ENCODE peak calls at places on chromosome 2, in five cellular contexts. R is MM.1S, O is fibroblast of lung, X is PC-9, C is astrocyte. A is an unnamed sample.
A peak's percentile ranks its signal among the peaks of the same experiment; 100 is the strongest.

GRCh38 chr2:112938904-112939303 is 27.9 kb downstream of the IL37 start:
- DNase-seq in R (no peak), O (no peak), X (peak; percentile 74), C (peak; percentile 57), A (no peak)

GRCh38 chr2:94861308-94862152 is 9.7 kb upstream of the TEKT4 start:
- DNase-seq in R (no peak), O (no peak), X (no peak), C (no peak), A (peak; percentile 61)

GRCh38 chr2:219612605-219613286 is 14.7 kb upstream of the SLC4A3 start:
- DNase-seq in R (peak; percentile 52), O (no peak), X (no peak), C (no peak), A (no peak)

GRCh38 chr2:7803515-7803914 is 878.3 kb upstream of the ID2 start:
- DNase-seq in R (no peak), O (no peak), X (no peak), C (no peak), A (no peak)

GRCh38 chr2:146807568-146808168 is 1037.2 kb upstream of the ACVR2A start:
- DNase-seq in R (no peak), O (no peak), X (no peak), C (no peak), A (peak; percentile 10)

GRCh38 chr2:102950547-102950946 is 188.7 kb downstream of the TMEM182 start:
- DNase-seq in R (no peak), O (no peak), X (no peak), C (peak; percentile 1), A (no peak)

GRCh38 chr2:40955635-40956034 is 503.7 kb upstream of the SLC8A1 start:
- DNase-seq in R (no peak), O (peak; percentile 1), X (no peak), C (no peak), A (no peak)

GRCh38 chr2:42317945-42318344 is 43.1 kb downstream of the COX7A2L start:
- DNase-seq in R (no peak), O (no peak), X (no peak), C (no peak), A (no peak)

GRCh38 chr2:219087848-219088247 is 27.1 kb upstream of the IHH start:
- DNase-seq in R (no peak), O (no peak), X (no peak), C (no peak), A (no peak)

GRCh38 chr2:73254343-73255006 is 20.4 kb downstream of the CCT7 start:
- DNase-seq in R (no peak), O (no peak), X (peak; percentile 19), C (no peak), A (no peak)

GRCh38 chr2:71536311-71536710 is 83.0 kb downstream of the DYSF start:
- DNase-seq in R (no peak), O (no peak), X (no peak), C (no peak), A (no peak)

GRCh38 chr2:96116424-96116878 is at the start of gene ADRA2B:
- DNase-seq in R (peak; percentile 84), O (no peak), X (peak; percentile 76), C (no peak), A (peak; percentile 92)

GRCh38 chr2:105143467-105144127 is 97.9 kb upstream of the GPR45 start:
- DNase-seq in R (peak; percentile 41), O (no peak), X (no peak), C (peak; percentile 35), A (peak; percentile 71)

GRCh38 chr2:225091336-225091735 is 49.1 kb upstream of the DOCK10 start:
- DNase-seq in R (no peak), O (peak; percentile 70), X (no peak), C (peak; percentile 97), A (no peak)

GRCh38 chr2:160419776-160420521 is 73.7 kb downstream of the RBMS1 start:
- DNase-seq in R (no peak), O (peak; percentile 80), X (no peak), C (peak; percentile 83), A (no peak)

GRCh38 chr2:234996041-234996440 is 44.2 kb downstream of the SH3BP4 start:
- DNase-seq in R (no peak), O (no peak), X (no peak), C (no peak), A (peak; percentile 54)

GRCh38 chr2:4973354-4973753 is 718.8 kb upstream of the SOX11 start:
- DNase-seq in R (no peak), O (no peak), X (no peak), C (no peak), A (no peak)

GRCh38 chr2:219871396-219871795 is 244.0 kb downstream of the SLC4A3 start:
- DNase-seq in R (no peak), O (no peak), X (no peak), C (no peak), A (peak; percentile 48)

GRCh38 chr2:222610746-222611145 is 45.1 kb downstream of the FARSB start:
- DNase-seq in R (no peak), O (peak; percentile 32), X (no peak), C (no peak), A (no peak)

GRCh38 chr2:169363570-169364150 is 1.3 kb upstream of the LRP2 start:
- DNase-seq in R (peak; percentile 67), O (peak; percentile 8), X (no peak), C (no peak), A (peak; percentile 53)
- TF ChIP-seq EZH2 in R (no peak), O (peak; percentile 13), X (no peak), C (peak; percentile 79), A (peak; percentile 38)

DNA sequence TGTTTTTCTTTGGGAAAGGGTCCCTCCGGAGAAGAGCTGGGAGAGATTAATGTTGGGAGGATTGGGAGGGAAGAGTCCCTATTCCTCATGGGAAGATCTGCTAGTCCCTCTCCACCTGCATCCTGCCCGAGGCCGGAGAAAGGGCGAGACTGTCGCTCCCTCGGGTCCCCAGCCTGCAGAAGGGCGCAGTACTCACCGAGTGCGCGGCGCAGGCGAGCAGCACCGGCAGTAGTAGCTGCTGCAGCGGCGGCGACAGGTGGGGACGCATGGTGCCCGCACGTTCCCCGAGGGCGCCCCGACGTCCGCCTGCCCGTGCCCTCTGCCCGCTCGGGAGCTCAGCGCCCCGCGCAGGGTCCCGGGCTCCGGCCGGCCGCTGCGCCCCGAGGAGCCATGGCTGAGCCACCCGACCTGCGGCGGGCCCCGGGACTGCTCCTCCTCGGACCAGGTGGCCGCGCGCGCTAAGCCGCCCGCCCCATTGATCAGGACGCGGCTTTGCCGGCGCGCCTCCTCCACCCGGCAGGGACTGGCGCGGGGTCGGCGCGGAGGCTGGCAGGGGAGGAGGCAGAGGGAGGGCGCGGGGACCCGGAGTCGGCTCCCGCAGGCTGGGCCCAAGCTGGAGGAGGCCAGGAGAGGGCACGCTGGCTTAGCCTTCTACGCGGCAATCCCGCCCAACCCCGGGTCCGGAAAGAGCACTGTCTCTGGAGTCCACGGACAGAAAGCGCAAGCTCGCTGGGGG is at the start of gene SCTR:
- DNase-seq in R (no peak), O (no peak), X (no peak), C (no peak), A (peak; percentile 69)
- TF ChIP-seq EZH2 in R (no peak), O (no peak), X (no peak), C (peak; percentile 69), A (no peak)

GRCh38 chr2:164257794-164258193 is 363.5 kb downstream of the GRB14 start:
- DNase-seq in R (peak; percentile 51), O (no peak), X (no peak), C (peak; percentile 26), A (no peak)
- TF ChIP-seq EZH2 in R (no peak), O (no peak), X (no peak), C (no peak), A (no peak)

DNA sequence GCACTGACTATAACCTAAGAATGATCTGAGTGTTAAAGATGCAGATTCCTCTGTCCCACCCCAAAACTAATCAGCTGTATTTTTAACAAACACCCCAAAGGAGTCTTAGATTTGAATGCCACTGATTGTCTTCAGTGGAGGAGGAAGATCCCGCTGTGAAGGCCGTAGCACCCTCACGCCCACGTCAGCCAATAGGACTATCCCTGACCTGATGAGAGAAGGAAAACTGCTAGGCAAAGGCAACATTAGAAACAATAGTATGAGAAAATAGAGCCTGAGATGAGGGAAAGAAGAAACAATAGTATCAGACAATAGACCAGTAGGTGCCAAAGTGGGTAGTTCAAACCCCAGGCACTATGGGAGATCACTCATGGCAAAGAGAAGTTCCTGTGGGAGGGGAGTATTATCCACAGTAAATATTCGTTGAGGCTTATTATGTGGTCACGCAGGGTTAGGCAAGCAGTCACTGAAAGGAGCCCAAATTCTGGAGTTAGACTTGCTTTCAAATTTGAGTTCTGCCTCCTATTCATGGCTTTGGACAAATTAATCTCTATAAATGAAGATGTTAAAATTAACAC is 2.8 kb downstream of the PCBP1 start:
- DNase-seq in R (no peak), O (no peak), X (no peak), C (no peak), A (peak; percentile 45)
- TF ChIP-seq EZH2 in R (no peak), O (no peak), X (no peak), C (no peak), A (no peak)